ENCODE peak calls at places on chromosomes 1 and 21, in six cellular contexts. One of them, this sample, is unnamed.

GRCh38 chr1:110172001-110172400 is 21.7 kb downstream of the SLC6A17 start:
- DNase-seq in AG04450: no peak
- DNase-seq in thyroid gland: no peak
- DNase-seq in cardiac muscle cell: no peak
- DNase-seq in lower leg skin: no peak
- DNase-seq in MM.1S: no peak
- DNase-seq in this sample: no peak

GRCh38 chr1:193111641-193112090 is 6.5 kb upstream of the GLRX2 start:
- DNase-seq in lower leg skin: no peak
- DNase-seq in AG04450: peak; percentile 65
- DNase-seq in MM.1S: peak; percentile 21
- DNase-seq in cardiac muscle cell: peak; percentile 20
- DNase-seq in thyroid gland: peak; percentile 73
- DNase-seq in this sample: no peak

GRCh38 chr1:182610606-182611194 is 6.5 kb upstream of the RGS16 start:
- DNase-seq in AG04450: no peak
- DNase-seq in cardiac muscle cell: no peak
- DNase-seq in MM.1S: no peak
- DNase-seq in thyroid gland: no peak
- DNase-seq in lower leg skin: no peak
- DNase-seq in this sample: no peak

GRCh38 chr1:46413596-46413985 is 19.5 kb downstream of the FAAH start:
- DNase-seq in AG04450: no peak
- DNase-seq in lower leg skin: no peak
- DNase-seq in thyroid gland: no peak
- DNase-seq in MM.1S: no peak
- DNase-seq in cardiac muscle cell: peak; percentile 13
- DNase-seq in this sample: no peak

GRCh38 chr1:53896673-53897229 is 2.8 kb downstream of the DIO1 start:
- DNase-seq in MM.1S: no peak
- DNase-seq in thyroid gland: peak; percentile 37
- DNase-seq in cardiac muscle cell: no peak
- DNase-seq in AG04450: peak; percentile 74
- DNase-seq in lower leg skin: no peak
- DNase-seq in this sample: no peak

GRCh38 chr1:99645699-99646531 is at the start of gene PALMD:
- DNase-seq in cardiac muscle cell: peak; percentile 47
- DNase-seq in lower leg skin: peak; percentile 74
- DNase-seq in AG04450: no peak
- DNase-seq in MM.1S: no peak
- DNase-seq in thyroid gland: peak; percentile 61
- DNase-seq in this sample: no peak

GRCh38 chr1:166116026-166116425 is 50.8 kb downstream of the FAM78B start:
- DNase-seq in thyroid gland: no peak
- DNase-seq in MM.1S: no peak
- DNase-seq in AG04450: no peak
- DNase-seq in lower leg skin: no peak
- DNase-seq in cardiac muscle cell: no peak
- DNase-seq in this sample: no peak

GRCh38 chr1:119782541-119783338 is 14.0 kb upstream of the HMGCS2 start:
- DNase-seq in AG04450: no peak
- DNase-seq in MM.1S: no peak
- DNase-seq in thyroid gland: no peak
- DNase-seq in lower leg skin: no peak
- DNase-seq in cardiac muscle cell: no peak
- DNase-seq in this sample: no peak

GRCh38 chr1:185369786-185370185 is 52.7 kb upstream of the IVNS1ABP start:
- DNase-seq in AG04450: no peak
- DNase-seq in cardiac muscle cell: no peak
- DNase-seq in MM.1S: no peak
- DNase-seq in lower leg skin: no peak
- DNase-seq in thyroid gland: no peak
- DNase-seq in this sample: no peak

GRCh38 chr1:101122452-101123166 is 97.0 kb upstream of the DPH5 start:
- DNase-seq in lower leg skin: no peak
- DNase-seq in AG04450: no peak
- DNase-seq in thyroid gland: no peak
- DNase-seq in cardiac muscle cell: no peak
- DNase-seq in MM.1S: peak; percentile 7
- DNase-seq in this sample: no peak

GRCh38 chr21:40047993-40048730 is 180.9 kb downstream of the PCP4 start:
- DNase-seq in thyroid gland: no peak
- DNase-seq in lower leg skin: no peak
- DNase-seq in MM.1S: no peak
- DNase-seq in AG04450: no peak
- DNase-seq in cardiac muscle cell: no peak
- DNase-seq in this sample: no peak

GRCh38 chr1:51612349-51612982 is 4.4 kb upstream of the OSBPL9 start:
- DNase-seq in AG04450: no peak
- DNase-seq in thyroid gland: no peak
- DNase-seq in MM.1S: no peak
- DNase-seq in cardiac muscle cell: peak; percentile 24
- DNase-seq in lower leg skin: no peak
- DNase-seq in this sample: no peak

GRCh38 chr21:36630485-36631206 is 68.3 kb upstream of the SIM2 start:
- DNase-seq in thyroid gland: peak; percentile 69
- DNase-seq in MM.1S: peak; percentile 74
- DNase-seq in cardiac muscle cell: peak; percentile 81
- DNase-seq in AG04450: no peak
- DNase-seq in lower leg skin: peak; percentile 27
- DNase-seq in this sample: no peak

GRCh38 chr1:36595921-36596320 is 113.2 kb upstream of the CSF3R start:
- DNase-seq in AG04450: no peak
- DNase-seq in cardiac muscle cell: no peak
- DNase-seq in MM.1S: no peak
- DNase-seq in lower leg skin: no peak
- DNase-seq in thyroid gland: no peak
- DNase-seq in this sample: no peak

GRCh38 chr1:62487956-62488355 is 51.1 kb downstream of the USP1 start:
- DNase-seq in cardiac muscle cell: no peak
- DNase-seq in lower leg skin: no peak
- DNase-seq in AG04450: no peak
- DNase-seq in thyroid gland: no peak
- DNase-seq in MM.1S: no peak
- DNase-seq in this sample: no peak

GRCh38 chr1:81582467-81582986 is 218.2 kb upstream of the ADGRL2 start:
- DNase-seq in thyroid gland: no peak
- DNase-seq in lower leg skin: no peak
- DNase-seq in MM.1S: no peak
- DNase-seq in AG04450: no peak
- DNase-seq in cardiac muscle cell: peak; percentile 72
- DNase-seq in this sample: no peak

GRCh38 chr1:31531177-31532000 is 44.9 kb upstream of the TINAGL1 start:
- DNase-seq in MM.1S: no peak
- DNase-seq in lower leg skin: no peak
- DNase-seq in AG04450: peak; percentile 32
- DNase-seq in thyroid gland: no peak
- DNase-seq in cardiac muscle cell: no peak
- DNase-seq in this sample: no peak

GRCh38 chr1:220356981-220357850 is 85.0 kb upstream of the RAB3GAP2 start:
- DNase-seq in thyroid gland: no peak
- DNase-seq in AG04450: no peak
- DNase-seq in cardiac muscle cell: no peak
- DNase-seq in lower leg skin: no peak
- DNase-seq in MM.1S: no peak
- DNase-seq in this sample: no peak

GRCh38 chr1:220347654-220348175 is 75.5 kb upstream of the RAB3GAP2 start:
- DNase-seq in lower leg skin: no peak
- DNase-seq in MM.1S: no peak
- DNase-seq in thyroid gland: peak; percentile 10
- DNase-seq in AG04450: no peak
- DNase-seq in cardiac muscle cell: no peak
- DNase-seq in this sample: no peak

GRCh38 chr1:220353229-220354012 is 81.2 kb upstream of the RAB3GAP2 start:
- DNase-seq in thyroid gland: no peak
- DNase-seq in lower leg skin: no peak
- DNase-seq in MM.1S: no peak
- DNase-seq in cardiac muscle cell: no peak
- DNase-seq in AG04450: no peak
- DNase-seq in this sample: no peak
- TF ChIP-seq CTCF in thyroid gland: no peak
- TF ChIP-seq CTCF in lower leg skin: no peak
- TF ChIP-seq CTCF in MM.1S: peak; percentile 7
- TF ChIP-seq CTCF in cardiac muscle cell: no peak
- TF ChIP-seq CTCF in AG04450: no peak
- TF ChIP-seq CTCF in this sample: no peak

GRCh38 chr1:29236993-29237905 is 927 bp downstream of the PTPRU start:
- DNase-seq in thyroid gland: peak; percentile 46
- DNase-seq in lower leg skin: peak; percentile 21
- DNase-seq in MM.1S: no peak
- DNase-seq in AG04450: no peak
- DNase-seq in cardiac muscle cell: peak; percentile 71
- DNase-seq in this sample: no peak

GRCh38 chr1:29236743-29236992 is 346 bp downstream of the PTPRU start:
- DNase-seq in cardiac muscle cell: no peak
- DNase-seq in MM.1S: no peak
- DNase-seq in AG04450: no peak
- DNase-seq in lower leg skin: no peak
- DNase-seq in thyroid gland: no peak
- DNase-seq in this sample: no peak

GRCh38 chr1:29237906-29238600 is 1.7 kb downstream of the PTPRU start:
- DNase-seq in lower leg skin: peak; percentile 22
- DNase-seq in cardiac muscle cell: peak; percentile 54
- DNase-seq in MM.1S: no peak
- DNase-seq in thyroid gland: peak; percentile 39
- DNase-seq in AG04450: no peak
- DNase-seq in this sample: no peak

GRCh38 chr1:29234471-29234870 is 1.9 kb upstream of the PTPRU start:
- DNase-seq in thyroid gland: no peak
- DNase-seq in MM.1S: no peak
- DNase-seq in AG04450: no peak
- DNase-seq in lower leg skin: no peak
- DNase-seq in cardiac muscle cell: no peak
- DNase-seq in this sample: no peak

GRCh38 chr1:29235955-29236742 is at the start of gene PTPRU:
- DNase-seq in lower leg skin: peak; percentile 41
- DNase-seq in MM.1S: peak; percentile 73
- DNase-seq in AG04450: no peak
- DNase-seq in thyroid gland: peak; percentile 77
- DNase-seq in cardiac muscle cell: peak; percentile 91
- DNase-seq in this sample: peak; percentile 94
- TF ChIP-seq CTCF in lower leg skin: no peak
- TF ChIP-seq CTCF in MM.1S: peak; percentile 47
- TF ChIP-seq CTCF in AG04450: peak; percentile 43
- TF ChIP-seq CTCF in thyroid gland: peak; percentile 99
- TF ChIP-seq CTCF in cardiac muscle cell: peak; percentile 43
- TF ChIP-seq CTCF in this sample: peak; percentile 86

GRCh38 chr1:1303736-1304135 is 4.0 kb downstream of the ACAP3 start:
- DNase-seq in lower leg skin: no peak
- DNase-seq in MM.1S: no peak
- DNase-seq in AG04450: no peak
- DNase-seq in cardiac muscle cell: no peak
- DNase-seq in thyroid gland: no peak
- DNase-seq in this sample: no peak

GRCh38 chr1:1306661-1307260 is 969 bp downstream of the ACAP3 start:
- DNase-seq in cardiac muscle cell: no peak
- DNase-seq in MM.1S: no peak
- DNase-seq in thyroid gland: no peak
- DNase-seq in lower leg skin: no peak
- DNase-seq in AG04450: no peak
- DNase-seq in this sample: no peak

GRCh38 chr1:1304331-1305299 is 3.1 kb downstream of the ACAP3 start:
- DNase-seq in cardiac muscle cell: peak; percentile 66
- DNase-seq in thyroid gland: peak; percentile 31
- DNase-seq in AG04450: peak; percentile 65
- DNase-seq in lower leg skin: peak; percentile 81
- DNase-seq in MM.1S: no peak
- DNase-seq in this sample: no peak

GRCh38 chr1:1306070-1306660 is 1.6 kb downstream of the ACAP3 start:
- DNase-seq in cardiac muscle cell: no peak
- DNase-seq in AG04450: no peak
- DNase-seq in MM.1S: no peak
- DNase-seq in lower leg skin: no peak
- DNase-seq in thyroid gland: no peak
- DNase-seq in this sample: no peak

DNA sequence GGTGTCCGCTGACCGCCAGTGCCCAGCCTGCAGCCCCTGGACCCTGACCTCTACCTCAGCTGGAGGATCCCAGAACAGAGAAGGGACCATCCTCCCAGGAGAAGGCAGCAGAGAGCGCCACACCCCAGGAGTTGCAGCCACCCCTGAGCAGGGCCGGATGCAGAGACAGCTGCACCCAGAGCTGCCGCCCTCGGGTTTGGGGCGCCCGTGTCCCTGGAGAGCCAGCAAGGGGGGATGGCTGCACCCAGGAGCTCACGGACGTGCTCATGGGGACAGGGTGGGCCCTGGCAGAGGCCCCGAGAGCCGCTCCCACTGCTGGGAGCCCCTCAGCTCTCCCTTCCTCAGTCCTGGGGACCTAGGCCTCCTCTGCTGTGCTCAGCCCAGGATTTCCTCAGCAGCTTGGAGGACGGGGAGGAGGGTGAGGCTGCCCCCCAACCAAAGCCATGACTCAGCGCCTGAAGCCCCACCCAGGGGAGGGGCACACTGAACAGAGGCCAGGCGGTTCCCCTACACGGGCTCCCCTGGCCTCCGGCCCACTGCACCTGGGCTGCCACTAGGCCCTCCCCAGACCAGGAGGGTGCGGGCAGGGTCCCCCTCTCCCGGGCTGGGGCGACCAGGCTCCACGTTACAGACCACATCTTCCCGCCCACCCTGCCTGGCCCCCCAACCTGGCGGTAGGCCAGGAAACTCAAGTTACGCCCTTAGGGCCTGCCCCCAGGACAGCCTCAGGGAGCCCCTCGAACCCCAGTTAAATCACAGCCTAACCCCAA is 2.2 kb downstream of the ACAP3 start:
- DNase-seq in cardiac muscle cell: no peak
- DNase-seq in lower leg skin: peak; percentile 81
- DNase-seq in AG04450: peak; percentile 29
- DNase-seq in thyroid gland: peak; percentile 62
- DNase-seq in MM.1S: no peak
- DNase-seq in this sample: no peak
- TF ChIP-seq CTCF in cardiac muscle cell: peak; percentile 5
- TF ChIP-seq CTCF in lower leg skin: no peak
- TF ChIP-seq CTCF in AG04450: no peak
- TF ChIP-seq CTCF in thyroid gland: no peak
- TF ChIP-seq CTCF in MM.1S: no peak
- TF ChIP-seq CTCF in this sample: peak; percentile 10

DNA sequence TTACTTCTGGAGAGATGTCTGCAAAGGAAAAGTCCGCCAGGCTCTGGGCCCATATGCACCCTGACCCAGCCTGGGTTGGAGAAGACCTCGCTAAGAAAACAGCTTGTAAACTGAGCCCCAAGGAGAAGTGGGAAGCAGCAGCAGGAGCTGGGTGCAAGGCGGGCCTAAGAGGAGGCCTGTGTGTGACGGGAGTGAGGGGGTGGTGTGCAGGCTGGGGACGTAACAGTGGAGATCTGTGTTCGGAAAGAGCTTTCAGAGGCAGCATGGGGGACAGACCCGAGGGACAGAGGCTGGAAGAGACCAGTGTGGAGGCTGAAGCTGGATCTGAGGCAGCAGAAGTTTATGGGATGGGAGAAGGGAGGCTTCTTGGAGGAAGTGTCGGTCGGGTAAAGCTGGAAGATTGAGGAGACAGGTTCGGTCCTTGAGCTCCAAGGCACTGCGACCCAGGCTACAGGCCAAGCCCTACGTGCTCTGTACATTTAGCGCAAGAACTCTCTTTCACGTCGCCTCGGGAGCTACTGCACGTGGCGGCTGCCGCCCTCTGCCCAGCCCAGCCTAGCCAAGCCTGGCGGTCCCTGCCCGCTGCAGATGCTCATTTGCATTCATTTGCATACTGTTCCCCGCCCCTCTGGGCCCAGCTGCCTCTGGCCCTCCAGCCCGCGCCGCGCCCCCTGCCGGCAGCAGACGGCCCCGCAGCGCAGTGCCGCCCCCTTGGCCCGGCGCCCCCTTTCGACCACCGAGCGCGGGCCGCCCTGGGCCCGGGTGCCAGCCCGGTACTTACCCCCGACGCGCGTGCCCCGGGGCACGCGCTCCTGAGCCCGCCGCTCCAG is 6.3 kb downstream of the HPCA start:
- DNase-seq in lower leg skin: no peak
- DNase-seq in MM.1S: no peak
- DNase-seq in AG04450: no peak
- DNase-seq in thyroid gland: peak; percentile 25
- DNase-seq in cardiac muscle cell: peak; percentile 51
- DNase-seq in this sample: no peak
- TF ChIP-seq CTCF in lower leg skin: no peak
- TF ChIP-seq CTCF in MM.1S: peak; percentile 33
- TF ChIP-seq CTCF in AG04450: peak; percentile 23
- TF ChIP-seq CTCF in thyroid gland: peak; percentile 39
- TF ChIP-seq CTCF in cardiac muscle cell: peak; percentile 30
- TF ChIP-seq CTCF in this sample: peak; percentile 74